ENCODE peak calls at places on chromosomes 2 and 18, in four cellular contexts. U, H, J and S are unnamed samples.

GRCh38 chr18:598053-598665 is 1.4 kb downstream of the CLUL1 start:
- DNase-seq in H (no peak), J (no peak), U (no peak), S (no peak)

GRCh38 chr18:8212893-8213805 is 396.1 kb upstream of the RAB12 start:
- DNase-seq in U (no peak), H (peak), J (no peak), S (no peak)

GRCh38 chr18:57621252-57621607 is 406 bp downstream of the NARS1 start:
- DNase-seq in H (no peak), U (peak), J (no peak), S (no peak)

GRCh38 chr2:97748397-97748796 is 35.0 kb downstream of the ZAP70 start:
- DNase-seq in U (peak), J (no peak), H (peak), S (no peak)

GRCh38 chr2:61089797-61090196 is 24.1 kb downstream of the SANBR start:
- DNase-seq in H (no peak), J (no peak), U (no peak), S (no peak)

GRCh38 chr2:168256448-168256847 is 9.1 kb upstream of the STK39 start:
- DNase-seq in J (no peak), U (no peak), H (no peak), S (no peak)

GRCh38 chr2:111652038-111652437 is 232.0 kb downstream of the ANAPC1 start:
- DNase-seq in U (no peak), H (no peak), J (no peak), S (no peak)

GRCh38 chr2:130756041-130756720 is 841 bp downstream of the AMER3 start:
- DNase-seq in U (no peak), J (peak), H (peak), S (no peak)

GRCh38 chr2:9234680-9235387 is 28.2 kb downstream of the ASAP2 start:
- DNase-seq in J (no peak), U (no peak), H (peak), S (no peak)

GRCh38 chr18:43485565-43485964 is 208.3 kb upstream of the SYT4 start:
- DNase-seq in J (no peak), H (no peak), U (no peak), S (no peak)

GRCh38 chr2:164911832-164912231 is 43.5 kb downstream of the SLC38A11 start:
- DNase-seq in H (no peak), J (no peak), U (no peak), S (no peak)

GRCh38 chr2:58709687-58710354 is 468.7 kb upstream of the FANCL start:
- DNase-seq in H (no peak), J (no peak), U (no peak), S (no peak)

GRCh38 chr2:85413592-85414421 is 3.6 kb upstream of the CAPG start:
- DNase-seq in H (peak), U (peak), J (no peak), S (no peak)

GRCh38 chr2:16148632-16149348 is 208.4 kb downstream of the MYCN start:
- DNase-seq in H (no peak), U (no peak), J (no peak), S (no peak)

GRCh38 chr2:23617167-23617787 is 232.3 kb downstream of the KLHL29 start:
- DNase-seq in H (no peak), U (no peak), J (peak), S (peak)

GRCh38 chr2:29782531-29782930 is 138.9 kb downstream of the ALK start:
- DNase-seq in U (no peak), J (no peak), H (no peak), S (no peak)

GRCh38 chr2:39266139-39266805 is 22.5 kb upstream of the CDKL4 start:
- DNase-seq in H (no peak), U (peak), J (no peak), S (no peak)

GRCh38 chr2:199433204-199433832 is 24.4 kb downstream of the SATB2 start:
- DNase-seq in H (peak), U (no peak), J (peak), S (no peak)

GRCh38 chr2:230738391-230738811 is 25.8 kb downstream of the CAB39 start:
- DNase-seq in H (peak), U (no peak), J (no peak), S (no peak)

GRCh38 chr2:189798312-189799029 is 14.2 kb downstream of the PMS1 start:
- DNase-seq in U (peak), J (no peak), H (no peak), S (no peak)

GRCh38 chr2:226699321-226699720 is 100.3 kb downstream of the IRS1 start:
- DNase-seq in J (no peak), U (no peak), H (peak), S (no peak)

GRCh38 chr2:84486436-84487115 is 27.5 kb upstream of the SUCLG1 start:
- DNase-seq in H (no peak), J (no peak), U (no peak), S (no peak)

GRCh38 chr2:28705743-28706142 is 45.9 kb upstream of the PPP1CB start:
- DNase-seq in H (no peak), U (no peak), J (no peak), S (no peak)

GRCh38 chr2:213920014-213920413 is 490.8 kb upstream of the VWC2L start:
- DNase-seq in U (no peak), H (no peak), J (no peak), S (no peak)

GRCh38 chr2:234564719-234565118 is 67.8 kb upstream of the ARL4C start:
- DNase-seq in J (no peak), H (peak), U (no peak), S (no peak)

GRCh38 chr18:48951448-48952286 is 902 bp upstream of the SMAD7 start:
- DNase-seq in H (peak), J (peak), U (peak), S (peak)

GRCh38 chr2:190315273-190315672 is 4.4 kb downstream of the HIBCH start:
- DNase-seq in J (no peak), U (no peak), H (no peak), S (no peak)

GRCh38 chr18:12879840-12880531 is 4.1 kb downstream of the PTPN2 start:
- DNase-seq in H (no peak), U (peak), J (no peak), S (no peak)

GRCh38 chr2:151627368-151627767 is 106.9 kb downstream of the NEB start:
- DNase-seq in H (no peak), U (no peak), J (no peak), S (no peak)

GRCh38 chr2:64268330-64268729 is 124.1 kb upstream of the PELI1 start:
- DNase-seq in U (no peak), H (peak), J (no peak), S (no peak)

GRCh38 chr2:101832114-101832513 is 134.6 kb downstream of the MAP4K4 start:
- DNase-seq in H (no peak), U (no peak), J (no peak), S (no peak)

GRCh38 chr18:59540819-59541218 is 156.4 kb downstream of the CCBE1 start:
- DNase-seq in H (no peak), U (no peak), J (no peak), S (no peak)

GRCh38 chr18:74674487-74674886 is 76.8 kb downstream of the ZNF407 start:
- DNase-seq in J (no peak), U (no peak), H (no peak), S (no peak)

GRCh38 chr2:240436626-240437180 is 1.2 kb downstream of the GPC1 start:
- DNase-seq in J (peak), H (peak), U (no peak), S (no peak)

GRCh38 chr2:6913415-6914157 is 3.6 kb upstream of the RNF144A start:
- DNase-seq in H (no peak), J (no peak), U (no peak), S (no peak)